ENCODE peak calls at places on chromosome 9, in four cellular contexts. O is IMR-90, E is keratinocyte, F is K562. N is an unnamed sample.

GRCh38 chr9:127538849-127539258 is 73.2 kb upstream of the STXBP1 start:
- DNase-seq in O (peak; percentile 76), E (no peak), F (no peak), N (no peak)

GRCh38 chr9:135526089-135526729 is 5.0 kb downstream of the LCN1 start:
- DNase-seq in O (no peak), E (no peak), F (no peak), N (no peak)

GRCh38 chr9:106799146-106799545 is 63.8 kb upstream of the ZNF462 start:
- DNase-seq in O (peak; percentile 79), E (no peak), F (no peak), N (peak; percentile 81)

GRCh38 chr9:121280715-121281613 is 13.0 kb downstream of the GSN start:
- DNase-seq in O (no peak), E (no peak), F (no peak), N (no peak)

GRCh38 chr9:35518212-35518917 is 28.5 kb downstream of the RUSC2 start:
- DNase-seq in O (peak; percentile 94), E (peak; percentile 92), F (no peak), N (peak; percentile 80)

GRCh38 chr9:24413651-24414050 is 132.0 kb downstream of the IZUMO3 start:
- DNase-seq in O (no peak), E (no peak), F (no peak), N (no peak)

GRCh38 chr9:132994410-132995120 is 16.1 kb downstream of the GFI1B start:
- DNase-seq in O (peak; percentile 57), E (peak; percentile 69), F (peak; percentile 74), N (no peak)

GRCh38 chr9:116574027-116574679 is 113.0 kb upstream of the TRIM32 start:
- DNase-seq in O (peak; percentile 13), E (no peak), F (no peak), N (no peak)

GRCh38 chr9:116687074-116687761 is at the start of gene TRIM32:
- DNase-seq in O (peak; percentile 81), E (no peak), F (peak; percentile 95), N (peak; percentile 92)

GRCh38 chr9:68654075-68654474 is 51.0 kb upstream of the PIP5K1B start:
- DNase-seq in O (no peak), E (no peak), F (no peak), N (no peak)

GRCh38 chr9:37582548-37583157 is 6.5 kb upstream of the FBXO10 start:
- DNase-seq in O (peak; percentile 86), E (no peak), F (no peak), N (peak; percentile 75)

GRCh38 chr9:80937646-80938045 is 751.7 kb downstream of the TLE1 start:
- DNase-seq in O (no peak), E (no peak), F (no peak), N (no peak)

GRCh38 chr9:135582966-135583685 is 21.6 kb downstream of the PAEP start:
- DNase-seq in O (no peak), E (no peak), F (no peak), N (no peak)

GRCh38 chr9:137697832-137698231 is 79.0 kb downstream of the EHMT1 start:
- DNase-seq in O (no peak), E (no peak), F (no peak), N (no peak)
- H3K9me1 ChIP-seq in O (peaks cover 20% of the 10 kb centered on the region), E (no peaks in the 10 kb centered on the region), F (peaks cover 8% of the 10 kb centered on the region), N (no peaks in the 10 kb centered on the region)

DNA sequence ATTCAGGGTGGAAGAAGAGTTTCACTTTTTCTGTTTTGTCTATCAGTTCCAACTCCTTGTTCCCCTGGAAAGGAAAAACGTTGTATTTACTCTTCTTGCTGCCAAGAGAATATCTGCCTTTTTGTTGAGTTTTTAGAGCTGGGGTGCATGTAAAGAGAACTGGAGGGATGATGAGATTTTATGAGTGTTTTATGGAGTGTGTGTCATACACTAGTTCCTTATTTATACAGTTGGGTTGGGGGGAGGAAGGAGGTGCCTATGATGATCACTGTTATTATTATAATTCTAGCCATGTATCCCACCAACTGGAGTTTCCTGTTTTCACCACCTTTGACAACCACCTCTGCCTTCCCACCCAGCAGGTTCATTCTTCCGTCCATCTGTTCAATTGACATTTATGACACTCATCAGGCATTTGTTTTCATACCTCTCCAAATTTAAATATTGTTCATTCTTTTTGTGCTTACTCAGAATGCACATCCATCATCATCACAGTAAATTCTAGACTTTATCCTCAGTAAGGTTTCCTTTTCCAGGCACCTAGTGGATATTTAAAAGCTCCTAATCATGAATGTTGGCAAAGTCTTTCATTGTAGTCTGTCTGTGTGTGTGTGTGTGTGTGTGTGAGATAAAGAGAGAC is 97.9 kb upstream of the MPDZ start:
- DNase-seq in O (no peak), E (no peak), F (no peak), N (peak; percentile 83)
- H3K4me3 ChIP-seq in O (no peak overlapping the region), E (no peak overlapping the region), F (no peak overlapping the region), N (no peak overlapping the region)

GRCh38 chr9:88052446-88052845 is 78.1 kb upstream of the CDK20 start:
- DNase-seq in O (no peak), E (no peak), F (no peak), N (no peak)
- H3K9me1 ChIP-seq in O (no peaks in the 10 kb centered on the region), E (no peaks in the 10 kb centered on the region), F (no peaks in the 10 kb centered on the region), N (no peaks in the 10 kb centered on the region)

GRCh38 chr9:129667850-129668249 is 2.4 kb downstream of the PRRX2 start:
- DNase-seq in O (no peak), E (no peak), F (peak; percentile 27), N (no peak)
- H3K4me3 ChIP-seq in O (no peak overlapping the region), E (no peak overlapping the region), F (no peak overlapping the region), N (no peak overlapping the region)

GRCh38 chr9:118987167-118987566 is 382.1 kb downstream of the BRINP1 start:
- DNase-seq in O (no peak), E (no peak), F (no peak), N (no peak)

GRCh38 chr9:118990949-118991348 is 378.3 kb downstream of the BRINP1 start:
- DNase-seq in O (no peak), E (no peak), F (no peak), N (no peak)

GRCh38 chr9:118991366-118992285 is 377.6 kb downstream of the BRINP1 start:
- DNase-seq in O (no peak), E (no peak), F (no peak), N (no peak)

DNA sequence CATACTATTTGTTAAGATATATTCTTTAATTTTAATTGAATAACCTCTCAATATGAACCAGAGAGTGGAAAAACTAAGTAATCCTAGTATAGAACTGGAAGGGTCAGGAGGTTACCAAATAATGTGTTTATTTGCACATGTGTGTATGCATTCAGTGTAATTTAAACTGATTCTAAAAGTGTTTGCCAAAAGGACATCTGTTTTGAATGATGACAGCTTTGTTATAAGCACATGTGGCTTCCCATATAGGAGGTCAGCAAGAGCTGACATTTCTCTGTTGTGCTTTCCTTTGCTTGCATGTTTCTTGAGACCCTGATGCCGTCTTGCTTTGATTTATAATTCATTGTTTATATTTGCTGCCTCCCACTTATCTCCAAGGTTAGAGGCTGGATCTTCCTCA is 383.4 kb downstream of the BRINP1 start:
- DNase-seq in O (no peak), E (no peak), F (no peak), N (no peak)
- H3K9me1 ChIP-seq in O (no peaks in the 10 kb centered on the region), E (no peaks in the 10 kb centered on the region), F (no peaks in the 10 kb centered on the region), N (no peaks in the 10 kb centered on the region)

GRCh38 chr9:97502984-97503861 is 1.8 kb downstream of the TMOD1 start:
- DNase-seq in O (no peak), E (no peak), F (peak; percentile 84), N (no peak)
- H3K4me3 ChIP-seq in O (peak overlapping the region; percentile 68), E (no peak overlapping the region), F (peak overlapping the region; percentile 88), N (no peak overlapping the region)

DNA sequence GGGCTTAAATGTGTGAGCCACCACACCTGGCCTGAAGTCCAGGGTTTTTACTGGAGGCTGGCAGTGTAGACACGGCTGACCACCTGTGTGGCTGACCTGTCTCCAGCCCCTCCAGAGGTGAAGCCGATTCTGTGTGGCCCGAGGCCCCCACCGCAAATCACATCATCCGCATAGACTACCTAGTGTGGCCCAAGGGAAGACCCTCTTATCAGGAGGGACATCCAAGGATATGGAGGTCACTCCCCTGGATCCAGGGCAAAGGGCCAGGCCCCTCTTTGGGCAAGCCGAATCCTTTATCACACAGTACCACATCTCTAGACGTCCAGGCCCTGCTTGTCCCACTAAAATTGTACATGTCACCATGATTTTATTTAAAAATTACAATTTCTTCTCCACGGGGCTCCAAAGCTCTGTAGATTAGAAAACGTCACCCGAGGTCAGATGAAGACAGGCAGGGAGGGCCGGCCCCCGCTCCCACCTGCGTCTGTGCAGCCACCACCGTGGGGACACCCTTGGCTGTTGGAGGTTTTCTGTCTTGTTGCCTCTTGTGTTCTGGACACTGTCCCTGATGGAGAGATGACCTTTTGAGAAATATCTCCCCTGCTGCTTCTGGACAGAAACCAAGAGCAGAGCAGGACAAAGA is 20.1 kb downstream of the LAMC3 start:
- DNase-seq in O (no peak), E (no peak), F (peak; percentile 62), N (no peak)
- H3K9me1 ChIP-seq in O (no peaks in the 10 kb centered on the region), E (no peaks in the 10 kb centered on the region), F (peaks cover 15% of the 10 kb centered on the region), N (no peaks in the 10 kb centered on the region)

DNA sequence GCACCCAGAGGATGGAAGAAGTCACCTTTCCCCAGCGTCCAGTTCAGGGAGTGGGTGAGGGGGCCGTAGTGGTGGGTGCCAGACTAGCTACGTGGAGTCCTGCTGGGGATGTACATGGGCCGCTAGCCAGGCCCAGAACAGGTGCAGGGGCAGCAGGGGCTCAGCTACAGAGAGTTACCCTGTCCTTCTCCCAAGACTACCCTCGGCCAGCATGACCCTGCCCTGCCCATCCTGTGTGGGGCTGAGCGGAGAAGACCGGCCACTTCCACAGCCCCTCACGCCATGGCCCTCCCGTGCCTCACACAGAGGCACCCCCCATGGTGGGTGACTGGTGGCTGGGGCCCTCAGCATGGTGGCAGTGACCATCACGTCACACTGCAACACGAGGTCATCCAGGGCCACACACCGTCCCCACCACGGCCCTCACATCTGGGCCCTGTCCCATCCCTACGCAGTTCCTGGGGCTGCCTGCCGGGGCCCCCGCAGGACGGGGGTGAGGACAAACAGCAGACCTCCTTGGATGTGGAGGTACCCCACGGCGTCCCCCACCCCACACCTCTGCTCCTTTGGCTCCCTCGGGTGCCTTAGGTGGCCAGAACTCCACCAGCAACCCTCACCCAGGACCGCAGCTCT is 977 bp upstream of the DPP7 start:
- DNase-seq in O (no peak), E (no peak), F (peak; percentile 19), N (no peak)
- H3K4me3 ChIP-seq in O (no peak overlapping the region), E (no peak overlapping the region), F (peak overlapping the region; percentile 72), N (no peak overlapping the region)

DNA sequence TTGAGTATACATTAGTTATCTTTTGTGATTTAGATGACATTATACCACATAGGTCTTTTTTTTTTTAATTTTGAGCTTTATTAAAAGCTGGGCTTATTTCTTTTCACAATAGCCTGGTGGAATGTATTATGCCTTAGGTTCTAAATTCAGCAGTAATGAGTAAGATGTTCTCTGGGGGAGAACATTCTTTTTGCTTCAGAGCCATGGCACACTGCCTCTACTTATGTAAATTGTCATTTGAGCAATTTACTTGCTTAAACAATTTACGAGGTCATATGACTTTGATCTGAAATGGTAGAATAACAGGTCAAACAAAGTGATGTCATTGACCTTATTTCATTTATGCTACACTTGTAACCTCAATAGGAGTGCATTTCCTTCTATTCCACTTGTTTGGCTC is 154.2 kb downstream of the FOCAD start:
- DNase-seq in O (peak; percentile 42), E (no peak), F (no peak), N (no peak)
- H3K9me1 ChIP-seq in O (no peaks in the 10 kb centered on the region), E (no peaks in the 10 kb centered on the region), F (no peaks in the 10 kb centered on the region), N (no peaks in the 10 kb centered on the region)